ENCODE peak calls at places on chromosomes 11 and 22, in five cellular contexts. N, C, X, I and Y are unnamed samples.

GRCh38 chr11:65134952-65135632 is 773 bp upstream of the SYVN1 start:
- DNase-seq in N (peak; percentile 94), C (peak; percentile 98), X (peak; percentile 89), I (peak; percentile 89), Y (peak; percentile 98)

GRCh38 chr11:78860720-78861422 is 286.2 kb upstream of the NARS2 start:
- DNase-seq in N (peak; percentile 61), C (no peak), X (no peak), I (no peak), Y (no peak)

GRCh38 chr11:65444314-65445051 is 21.9 kb downstream of the NEAT1 start:
- DNase-seq in N (no peak), C (peak; percentile 58), X (no peak), I (no peak), Y (no peak)

GRCh38 chr11:27013741-27014415 is 20.0 kb downstream of the FIBIN start:
- DNase-seq in N (peak; percentile 44), C (no peak), X (no peak), I (no peak), Y (no peak)

GRCh38 chr11:86954288-86955110 is 696 bp downstream of the FZD4 start:
- DNase-seq in N (peak; percentile 57), C (peak; percentile 88), X (peak; percentile 60), I (no peak), Y (peak; percentile 77)

GRCh38 chr11:118872403-118872821 is 11.3 kb upstream of the CXCR5 start:
- DNase-seq in N (no peak), C (peak; percentile 14), X (peak; percentile 66), I (no peak), Y (peak; percentile 29)

GRCh38 chr11:27468209-27468608 is 4.4 kb downstream of the LGR4 start:
- DNase-seq in N (peak; percentile 64), C (no peak), X (no peak), I (no peak), Y (no peak)

GRCh38 chr11:128905345-128906184 is 14.4 kb downstream of the KCNJ5 start:
- DNase-seq in N (peak; percentile 51), C (peak; percentile 90), X (peak; percentile 55), I (no peak), Y (peak; percentile 95)

GRCh38 chr11:64725601-64726139 is 2.7 kb upstream of the NRXN2 start:
- DNase-seq in N (no peak), C (peak; percentile 73), X (no peak), I (no peak), Y (peak; percentile 69)

GRCh38 chr22:31569126-31569525 is 72.8 kb downstream of the SFI1 start:
- DNase-seq in N (no peak), C (no peak), X (no peak), I (no peak), Y (no peak)

GRCh38 chr11:119511601-119512000 is 88.6 kb upstream of the THY1 start:
- DNase-seq in N (no peak), C (no peak), X (no peak), I (no peak), Y (no peak)

GRCh38 chr11:380095-380480 is 10.8 kb downstream of the B4GALNT4 start:
- DNase-seq in N (no peak), C (peak; percentile 75), X (no peak), I (no peak), Y (peak; percentile 70)

GRCh38 chr22:44406581-44407403 is 91.2 kb downstream of the RTL6 start:
- DNase-seq in N (peak; percentile 9), C (peak; percentile 82), X (no peak), I (no peak), Y (peak; percentile 79)

GRCh38 chr11:102850973-102851745 is 7.8 kb upstream of the MMP3 start:
- DNase-seq in N (peak; percentile 52), C (peak; percentile 60), X (no peak), I (no peak), Y (no peak)

GRCh38 chr11:62431171-62431895 is 12.5 kb downstream of the SCGB1A1 start:
- DNase-seq in N (peak; percentile 70), C (peak; percentile 90), X (no peak), I (no peak), Y (no peak)

GRCh38 chr22:37905534-37906363 is at the start of gene MICALL1:
- DNase-seq in N (peak; percentile 89), C (peak; percentile 97), X (peak; percentile 81), I (peak; percentile 76), Y (peak; percentile 98)

GRCh38 chr11:131408011-131408640 is 37.7 kb downstream of the NTM start:
- DNase-seq in N (peak; percentile 15), C (no peak), X (no peak), I (peak; percentile 25), Y (peak; percentile 64)

GRCh38 chr11:12008790-12009616 is 577 bp upstream of the DKK3 start:
- DNase-seq in N (peak; percentile 78), C (peak; percentile 92), X (peak; percentile 63), I (peak; percentile 61), Y (peak; percentile 98)

GRCh38 chr11:27166130-27166529 is 125.5 kb downstream of the BBOX1 start:
- DNase-seq in N (no peak), C (no peak), X (no peak), I (no peak), Y (no peak)

GRCh38 chr11:88231894-88232482 is 56.7 kb upstream of the RAB38 start:
- DNase-seq in N (peak; percentile 73), C (peak; percentile 60), X (no peak), I (no peak), Y (peak; percentile 45)

GRCh38 chr22:30860176-30861105 is 108.1 kb downstream of the MORC2 start:
- DNase-seq in N (no peak), C (peak; percentile 43), X (no peak), I (no peak), Y (peak; percentile 57)

GRCh38 chr11:43376594-43376993 is 17.9 kb downstream of the TTC17 start:
- DNase-seq in N (peak; percentile 61), C (no peak), X (no peak), I (no peak), Y (no peak)
- H3K36me3 ChIP-seq in N (peaks cover 23% of the 10 kb centered on the region), C (peaks cover 1% of the 10 kb centered on the region), X (no peaks in the 10 kb centered on the region), I (peaks cover 8% of the 10 kb centered on the region), Y (peaks cover 1% of the 10 kb centered on the region)

GRCh38 chr22:23696326-23696851 is 5.6 kb downstream of the RGL4 start:
- DNase-seq in N (no peak), C (peak; percentile 85), X (no peak), I (no peak), Y (peak; percentile 34)
- H3K4me3 ChIP-seq in N (no peak overlapping the region), C (no peak overlapping the region), X (no peak overlapping the region), I (no peak overlapping the region), Y (no peak overlapping the region)

DNA sequence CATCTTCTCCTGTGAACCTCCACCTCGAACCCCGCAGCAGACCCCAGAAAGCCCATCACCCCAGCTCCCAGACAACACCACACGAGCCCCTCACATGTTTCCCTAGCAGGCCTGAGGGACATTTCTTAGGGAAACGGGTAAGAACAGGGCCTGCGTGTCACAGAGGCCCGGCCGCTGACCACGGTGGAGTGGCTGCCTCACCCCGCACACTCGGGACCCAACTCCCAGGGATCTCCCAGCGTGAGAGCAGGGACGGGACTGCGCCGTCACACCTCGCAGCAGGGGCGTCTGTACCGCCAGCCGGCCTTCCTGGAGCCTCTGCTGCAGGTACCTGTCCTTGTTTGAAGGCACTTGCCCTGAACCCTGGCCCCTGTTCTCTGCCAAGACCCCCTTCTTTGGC is 10.2 kb downstream of the ATP5MGL start:
- DNase-seq in N (no peak), C (peak; percentile 38), X (no peak), I (no peak), Y (no peak)
- H3K36me3 ChIP-seq in N (peaks cover 86% of the 10 kb centered on the region), C (peaks cover 64% of the 10 kb centered on the region), X (no peaks in the 10 kb centered on the region), I (peaks cover 100% of the 10 kb centered on the region), Y (peaks cover 15% of the 10 kb centered on the region)

GRCh38 chr22:42282943-42283287 is 12.5 kb upstream of the TCF20 start:
- DNase-seq in N (no peak), C (peak; percentile 80), X (no peak), I (no peak), Y (no peak)

GRCh38 chr22:42285604-42286003 is 15.2 kb upstream of the TCF20 start:
- DNase-seq in N (no peak), C (no peak), X (no peak), I (no peak), Y (no peak)

GRCh38 chr22:42283288-42284229 is 13.1 kb upstream of the TCF20 start:
- DNase-seq in N (peak; percentile 39), C (peak; percentile 87), X (peak; percentile 44), I (no peak), Y (peak; percentile 88)

GRCh38 chr22:42284643-42285181 is 14.3 kb upstream of the TCF20 start:
- DNase-seq in N (no peak), C (peak; percentile 62), X (no peak), I (no peak), Y (peak; percentile 26)

DNA sequence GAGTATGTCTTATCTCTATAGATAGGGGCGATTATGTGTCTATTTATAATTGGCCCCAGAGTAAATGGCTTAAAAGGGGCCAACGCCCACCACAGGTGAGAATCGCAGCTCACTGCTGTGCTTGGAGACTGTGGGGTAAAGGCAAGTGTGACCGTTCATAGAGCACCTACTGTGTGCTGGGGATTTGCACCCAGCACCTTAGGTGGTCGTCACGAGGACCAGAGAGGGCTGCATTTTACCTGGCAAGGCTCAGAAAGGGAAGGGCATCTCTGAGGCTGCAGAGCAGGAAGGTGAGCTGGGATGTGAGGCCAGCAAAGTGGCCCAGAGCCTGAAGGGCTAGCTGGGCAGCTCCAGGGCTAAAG is 13.8 kb upstream of the TCF20 start:
- DNase-seq in N (no peak), C (peak; percentile 39), X (no peak), I (no peak), Y (no peak)
- H3K4me3 ChIP-seq in N (no peak overlapping the region), C (no peak overlapping the region), X (peak overlapping the region; percentile 30), I (peak overlapping the region; percentile 54), Y (no peak overlapping the region)